ENCODE peak calls at places on chromosomes 16 and 17, in seven cellular contexts. One of them, this sample, is unnamed.

GRCh38 chr17:47117386-47117785 is 71.7 kb downstream of the CDC27 start:
- DNase-seq in activated T-helper 9 cell treated with anti-CD3 and anti-CD28 coated beads, Interleukin-2, amount 50 U/mL, for 16 hours: no peak
- DNase-seq in chondrocyte: no peak
- DNase-seq in stomach: no peak
- DNase-seq in bronchial epithelial cell: no peak
- DNase-seq in activated CD8-positive, alpha-beta T cell treated with anti-CD3 and anti-CD28 coated beads for 36 hours: no peak
- DNase-seq in germinal center: no peak
- DNase-seq in this sample: no peak

GRCh38 chr16:83109736-83110135 is 483.0 kb downstream of the CDH13 start:
- DNase-seq in activated T-helper 9 cell treated with anti-CD3 and anti-CD28 coated beads, Interleukin-2, amount 50 U/mL, for 16 hours: no peak
- DNase-seq in germinal center: no peak
- DNase-seq in chondrocyte: no peak
- DNase-seq in bronchial epithelial cell: no peak
- DNase-seq in activated CD8-positive, alpha-beta T cell treated with anti-CD3 and anti-CD28 coated beads for 36 hours: no peak
- DNase-seq in stomach: no peak
- DNase-seq in this sample: no peak

GRCh38 chr17:76585048-76585648 is 512 bp downstream of the ST6GALNAC2 start:
- DNase-seq in germinal center: no peak
- DNase-seq in activated T-helper 9 cell treated with anti-CD3 and anti-CD28 coated beads, Interleukin-2, amount 50 U/mL, for 16 hours: no peak
- DNase-seq in activated CD8-positive, alpha-beta T cell treated with anti-CD3 and anti-CD28 coated beads for 36 hours: no peak
- DNase-seq in stomach: peak
- DNase-seq in bronchial epithelial cell: no peak
- DNase-seq in chondrocyte: no peak
- DNase-seq in this sample: peak

GRCh38 chr17:57987582-57988300 is at the start of gene VEZF1:
- DNase-seq in germinal center: peak
- DNase-seq in chondrocyte: no peak
- DNase-seq in activated CD8-positive, alpha-beta T cell treated with anti-CD3 and anti-CD28 coated beads for 36 hours: peak
- DNase-seq in activated T-helper 9 cell treated with anti-CD3 and anti-CD28 coated beads, Interleukin-2, amount 50 U/mL, for 16 hours: peak
- DNase-seq in bronchial epithelial cell: no peak
- DNase-seq in stomach: peak
- DNase-seq in this sample: peak

GRCh38 chr17:30580916-30581315 is 103.7 kb downstream of the GOSR1 start:
- DNase-seq in activated T-helper 9 cell treated with anti-CD3 and anti-CD28 coated beads, Interleukin-2, amount 50 U/mL, for 16 hours: no peak
- DNase-seq in activated CD8-positive, alpha-beta T cell treated with anti-CD3 and anti-CD28 coated beads for 36 hours: no peak
- DNase-seq in chondrocyte: no peak
- DNase-seq in germinal center: no peak
- DNase-seq in bronchial epithelial cell: no peak
- DNase-seq in stomach: no peak
- DNase-seq in this sample: no peak

GRCh38 chr17:19440421-19440820 is 29.4 kb downstream of the RNF112 start:
- DNase-seq in germinal center: no peak
- DNase-seq in activated CD8-positive, alpha-beta T cell treated with anti-CD3 and anti-CD28 coated beads for 36 hours: peak
- DNase-seq in activated T-helper 9 cell treated with anti-CD3 and anti-CD28 coated beads, Interleukin-2, amount 50 U/mL, for 16 hours: no peak
- DNase-seq in chondrocyte: no peak
- DNase-seq in bronchial epithelial cell: no peak
- DNase-seq in stomach: no peak
- DNase-seq in this sample: no peak

GRCh38 chr16:27374231-27374793 is 27.7 kb upstream of the IL21R start:
- DNase-seq in chondrocyte: no peak
- DNase-seq in germinal center: peak
- DNase-seq in bronchial epithelial cell: no peak
- DNase-seq in activated T-helper 9 cell treated with anti-CD3 and anti-CD28 coated beads, Interleukin-2, amount 50 U/mL, for 16 hours: no peak
- DNase-seq in stomach: no peak
- DNase-seq in activated CD8-positive, alpha-beta T cell treated with anti-CD3 and anti-CD28 coated beads for 36 hours: peak
- DNase-seq in this sample: no peak

GRCh38 chr17:59719526-59719925 is 12.1 kb downstream of the VMP1 start:
- DNase-seq in chondrocyte: no peak
- DNase-seq in stomach: no peak
- DNase-seq in bronchial epithelial cell: no peak
- DNase-seq in germinal center: no peak
- DNase-seq in activated CD8-positive, alpha-beta T cell treated with anti-CD3 and anti-CD28 coated beads for 36 hours: no peak
- DNase-seq in activated T-helper 9 cell treated with anti-CD3 and anti-CD28 coated beads, Interleukin-2, amount 50 U/mL, for 16 hours: no peak
- DNase-seq in this sample: no peak

GRCh38 chr16:83779881-83780280 is 27.9 kb upstream of the HSBP1 start:
- DNase-seq in stomach: no peak
- DNase-seq in activated CD8-positive, alpha-beta T cell treated with anti-CD3 and anti-CD28 coated beads for 36 hours: no peak
- DNase-seq in germinal center: no peak
- DNase-seq in bronchial epithelial cell: no peak
- DNase-seq in activated T-helper 9 cell treated with anti-CD3 and anti-CD28 coated beads, Interleukin-2, amount 50 U/mL, for 16 hours: no peak
- DNase-seq in chondrocyte: no peak
- DNase-seq in this sample: no peak

GRCh38 chr17:144936-145670 is 7.7 kb downstream of the SCGB1C2 start:
- DNase-seq in activated CD8-positive, alpha-beta T cell treated with anti-CD3 and anti-CD28 coated beads for 36 hours: no peak
- DNase-seq in germinal center: no peak
- DNase-seq in chondrocyte: peak
- DNase-seq in bronchial epithelial cell: no peak
- DNase-seq in stomach: peak
- DNase-seq in activated T-helper 9 cell treated with anti-CD3 and anti-CD28 coated beads, Interleukin-2, amount 50 U/mL, for 16 hours: no peak
- DNase-seq in this sample: peak

GRCh38 chr17:38705803-38706624 is 941 bp downstream of the MLLT6 start:
- DNase-seq in activated T-helper 9 cell treated with anti-CD3 and anti-CD28 coated beads, Interleukin-2, amount 50 U/mL, for 16 hours: peak
- DNase-seq in bronchial epithelial cell: no peak
- DNase-seq in activated CD8-positive, alpha-beta T cell treated with anti-CD3 and anti-CD28 coated beads for 36 hours: peak
- DNase-seq in germinal center: peak
- DNase-seq in chondrocyte: no peak
- DNase-seq in stomach: peak
- DNase-seq in this sample: no peak

GRCh38 chr17:68578236-68578635 is 22.9 kb downstream of the FAM20A start:
- DNase-seq in activated CD8-positive, alpha-beta T cell treated with anti-CD3 and anti-CD28 coated beads for 36 hours: no peak
- DNase-seq in germinal center: no peak
- DNase-seq in stomach: no peak
- DNase-seq in bronchial epithelial cell: no peak
- DNase-seq in activated T-helper 9 cell treated with anti-CD3 and anti-CD28 coated beads, Interleukin-2, amount 50 U/mL, for 16 hours: no peak
- DNase-seq in chondrocyte: no peak
- DNase-seq in this sample: no peak

GRCh38 chr17:44221072-44221861 is 1.8 kb upstream of the UBTF start:
- DNase-seq in activated CD8-positive, alpha-beta T cell treated with anti-CD3 and anti-CD28 coated beads for 36 hours: peak
- DNase-seq in stomach: peak
- DNase-seq in activated T-helper 9 cell treated with anti-CD3 and anti-CD28 coated beads, Interleukin-2, amount 50 U/mL, for 16 hours: peak
- DNase-seq in chondrocyte: peak
- DNase-seq in bronchial epithelial cell: peak
- DNase-seq in germinal center: peak
- DNase-seq in this sample: peak

GRCh38 chr16:4679854-4680636 is 13.3 kb upstream of the NUDT16L1 start:
- DNase-seq in stomach: peak
- DNase-seq in chondrocyte: no peak
- DNase-seq in germinal center: no peak
- DNase-seq in activated CD8-positive, alpha-beta T cell treated with anti-CD3 and anti-CD28 coated beads for 36 hours: peak
- DNase-seq in activated T-helper 9 cell treated with anti-CD3 and anti-CD28 coated beads, Interleukin-2, amount 50 U/mL, for 16 hours: no peak
- DNase-seq in bronchial epithelial cell: peak
- DNase-seq in this sample: peak

GRCh38 chr17:78341559-78342437 is 18.1 kb downstream of the SOCS3 start:
- DNase-seq in stomach: peak
- DNase-seq in chondrocyte: no peak
- DNase-seq in activated CD8-positive, alpha-beta T cell treated with anti-CD3 and anti-CD28 coated beads for 36 hours: no peak
- DNase-seq in activated T-helper 9 cell treated with anti-CD3 and anti-CD28 coated beads, Interleukin-2, amount 50 U/mL, for 16 hours: no peak
- DNase-seq in germinal center: no peak
- DNase-seq in bronchial epithelial cell: peak
- DNase-seq in this sample: peak

GRCh38 chr17:9177212-9177611 is 155.9 kb downstream of the NTN1 start:
- DNase-seq in activated T-helper 9 cell treated with anti-CD3 and anti-CD28 coated beads, Interleukin-2, amount 50 U/mL, for 16 hours: no peak
- DNase-seq in bronchial epithelial cell: no peak
- DNase-seq in activated CD8-positive, alpha-beta T cell treated with anti-CD3 and anti-CD28 coated beads for 36 hours: no peak
- DNase-seq in chondrocyte: no peak
- DNase-seq in germinal center: no peak
- DNase-seq in stomach: no peak
- DNase-seq in this sample: peak

GRCh38 chr17:42843358-42843934 is 934 bp upstream of the AOC2 start:
- DNase-seq in chondrocyte: no peak
- DNase-seq in germinal center: peak
- DNase-seq in activated T-helper 9 cell treated with anti-CD3 and anti-CD28 coated beads, Interleukin-2, amount 50 U/mL, for 16 hours: no peak
- DNase-seq in activated CD8-positive, alpha-beta T cell treated with anti-CD3 and anti-CD28 coated beads for 36 hours: no peak
- DNase-seq in stomach: no peak
- DNase-seq in bronchial epithelial cell: peak
- DNase-seq in this sample: no peak

GRCh38 chr17:34254651-34255380 is at the start of gene CCL2:
- DNase-seq in bronchial epithelial cell: peak
- DNase-seq in activated T-helper 9 cell treated with anti-CD3 and anti-CD28 coated beads, Interleukin-2, amount 50 U/mL, for 16 hours: no peak
- DNase-seq in activated CD8-positive, alpha-beta T cell treated with anti-CD3 and anti-CD28 coated beads for 36 hours: no peak
- DNase-seq in stomach: peak
- DNase-seq in germinal center: no peak
- DNase-seq in chondrocyte: no peak
- DNase-seq in this sample: no peak

GRCh38 chr17:6393368-6393952 is 41.5 kb downstream of the AIPL1 start:
- DNase-seq in activated CD8-positive, alpha-beta T cell treated with anti-CD3 and anti-CD28 coated beads for 36 hours: no peak
- DNase-seq in chondrocyte: no peak
- DNase-seq in activated T-helper 9 cell treated with anti-CD3 and anti-CD28 coated beads, Interleukin-2, amount 50 U/mL, for 16 hours: no peak
- DNase-seq in germinal center: no peak
- DNase-seq in stomach: no peak
- DNase-seq in bronchial epithelial cell: no peak
- DNase-seq in this sample: no peak

GRCh38 chr17:33292184-33292980 is 713 bp downstream of the ASIC2 start:
- DNase-seq in activated T-helper 9 cell treated with anti-CD3 and anti-CD28 coated beads, Interleukin-2, amount 50 U/mL, for 16 hours: no peak
- DNase-seq in activated CD8-positive, alpha-beta T cell treated with anti-CD3 and anti-CD28 coated beads for 36 hours: no peak
- DNase-seq in germinal center: peak
- DNase-seq in stomach: no peak
- DNase-seq in bronchial epithelial cell: no peak
- DNase-seq in chondrocyte: peak
- DNase-seq in this sample: no peak

GRCh38 chr17:19867654-19868395 is at the start of gene ULK2:
- DNase-seq in bronchial epithelial cell: peak
- DNase-seq in activated CD8-positive, alpha-beta T cell treated with anti-CD3 and anti-CD28 coated beads for 36 hours: peak
- DNase-seq in activated T-helper 9 cell treated with anti-CD3 and anti-CD28 coated beads, Interleukin-2, amount 50 U/mL, for 16 hours: peak
- DNase-seq in germinal center: peak
- DNase-seq in stomach: peak
- DNase-seq in chondrocyte: no peak
- DNase-seq in this sample: peak

GRCh38 chr16:86533942-86534341 is 21.1 kb downstream of the MTHFSD start:
- DNase-seq in activated CD8-positive, alpha-beta T cell treated with anti-CD3 and anti-CD28 coated beads for 36 hours: no peak
- DNase-seq in germinal center: no peak
- DNase-seq in activated T-helper 9 cell treated with anti-CD3 and anti-CD28 coated beads, Interleukin-2, amount 50 U/mL, for 16 hours: no peak
- DNase-seq in chondrocyte: no peak
- DNase-seq in stomach: no peak
- DNase-seq in bronchial epithelial cell: no peak
- DNase-seq in this sample: no peak

GRCh38 chr17:64775701-64776570 is 113.8 kb upstream of the SMURF2 start:
- DNase-seq in activated T-helper 9 cell treated with anti-CD3 and anti-CD28 coated beads, Interleukin-2, amount 50 U/mL, for 16 hours: no peak
- DNase-seq in activated CD8-positive, alpha-beta T cell treated with anti-CD3 and anti-CD28 coated beads for 36 hours: no peak
- DNase-seq in chondrocyte: no peak
- DNase-seq in stomach: no peak
- DNase-seq in germinal center: no peak
- DNase-seq in bronchial epithelial cell: no peak
- DNase-seq in this sample: no peak

GRCh38 chr17:44872131-44872768 is 24.6 kb downstream of the HIGD1B start:
- DNase-seq in stomach: no peak
- DNase-seq in chondrocyte: no peak
- DNase-seq in bronchial epithelial cell: peak
- DNase-seq in activated CD8-positive, alpha-beta T cell treated with anti-CD3 and anti-CD28 coated beads for 36 hours: no peak
- DNase-seq in activated T-helper 9 cell treated with anti-CD3 and anti-CD28 coated beads, Interleukin-2, amount 50 U/mL, for 16 hours: no peak
- DNase-seq in germinal center: no peak
- DNase-seq in this sample: no peak

GRCh38 chr17:10295728-10296343 is 77.0 kb downstream of the MYH13 start:
- DNase-seq in activated CD8-positive, alpha-beta T cell treated with anti-CD3 and anti-CD28 coated beads for 36 hours: peak
- DNase-seq in stomach: no peak
- DNase-seq in germinal center: peak
- DNase-seq in activated T-helper 9 cell treated with anti-CD3 and anti-CD28 coated beads, Interleukin-2, amount 50 U/mL, for 16 hours: no peak
- DNase-seq in bronchial epithelial cell: peak
- DNase-seq in chondrocyte: no peak
- DNase-seq in this sample: no peak

GRCh38 chr16:50303041-50303604 is 36.8 kb downstream of the ADCY7 start:
- DNase-seq in bronchial epithelial cell: no peak
- DNase-seq in stomach: no peak
- DNase-seq in activated T-helper 9 cell treated with anti-CD3 and anti-CD28 coated beads, Interleukin-2, amount 50 U/mL, for 16 hours: no peak
- DNase-seq in chondrocyte: peak
- DNase-seq in germinal center: no peak
- DNase-seq in activated CD8-positive, alpha-beta T cell treated with anti-CD3 and anti-CD28 coated beads for 36 hours: no peak
- DNase-seq in this sample: no peak

GRCh38 chr17:19876524-19877161 is 8.9 kb upstream of the ULK2 start:
- DNase-seq in germinal center: no peak
- DNase-seq in stomach: no peak
- DNase-seq in activated T-helper 9 cell treated with anti-CD3 and anti-CD28 coated beads, Interleukin-2, amount 50 U/mL, for 16 hours: no peak
- DNase-seq in bronchial epithelial cell: no peak
- DNase-seq in chondrocyte: peak
- DNase-seq in activated CD8-positive, alpha-beta T cell treated with anti-CD3 and anti-CD28 coated beads for 36 hours: peak
- DNase-seq in this sample: peak

GRCh38 chr17:55383771-55384679 is 37.6 kb downstream of the MMD start:
- DNase-seq in germinal center: no peak
- DNase-seq in activated CD8-positive, alpha-beta T cell treated with anti-CD3 and anti-CD28 coated beads for 36 hours: no peak
- DNase-seq in chondrocyte: no peak
- DNase-seq in stomach: peak
- DNase-seq in bronchial epithelial cell: no peak
- DNase-seq in activated T-helper 9 cell treated with anti-CD3 and anti-CD28 coated beads, Interleukin-2, amount 50 U/mL, for 16 hours: no peak
- DNase-seq in this sample: no peak

GRCh38 chr17:31289790-31290189 is 7.2 kb downstream of the OMG start:
- DNase-seq in stomach: no peak
- DNase-seq in bronchial epithelial cell: no peak
- DNase-seq in activated T-helper 9 cell treated with anti-CD3 and anti-CD28 coated beads, Interleukin-2, amount 50 U/mL, for 16 hours: no peak
- DNase-seq in activated CD8-positive, alpha-beta T cell treated with anti-CD3 and anti-CD28 coated beads for 36 hours: no peak
- DNase-seq in chondrocyte: no peak
- DNase-seq in germinal center: no peak
- DNase-seq in this sample: no peak

GRCh38 chr16:27242868-27243590 is 25.5 kb downstream of the NSMCE1 start:
- DNase-seq in stomach: no peak
- DNase-seq in chondrocyte: peak
- DNase-seq in bronchial epithelial cell: no peak
- DNase-seq in activated CD8-positive, alpha-beta T cell treated with anti-CD3 and anti-CD28 coated beads for 36 hours: peak
- DNase-seq in activated T-helper 9 cell treated with anti-CD3 and anti-CD28 coated beads, Interleukin-2, amount 50 U/mL, for 16 hours: no peak
- DNase-seq in germinal center: no peak
- DNase-seq in this sample: no peak

GRCh38 chr17:38898812-38899348 is 26.5 kb upstream of the LASP1NB start:
- DNase-seq in bronchial epithelial cell: no peak
- DNase-seq in activated CD8-positive, alpha-beta T cell treated with anti-CD3 and anti-CD28 coated beads for 36 hours: peak
- DNase-seq in activated T-helper 9 cell treated with anti-CD3 and anti-CD28 coated beads, Interleukin-2, amount 50 U/mL, for 16 hours: peak
- DNase-seq in chondrocyte: peak
- DNase-seq in germinal center: peak
- DNase-seq in stomach: peak
- DNase-seq in this sample: no peak

GRCh38 chr16:81003610-81004460 is 2.9 kb downstream of the CMC2 start:
- DNase-seq in bronchial epithelial cell: peak
- DNase-seq in germinal center: no peak
- DNase-seq in stomach: no peak
- DNase-seq in chondrocyte: no peak
- DNase-seq in activated CD8-positive, alpha-beta T cell treated with anti-CD3 and anti-CD28 coated beads for 36 hours: peak
- DNase-seq in activated T-helper 9 cell treated with anti-CD3 and anti-CD28 coated beads, Interleukin-2, amount 50 U/mL, for 16 hours: no peak
- DNase-seq in this sample: no peak

GRCh38 chr17:45143767-45144198 is 4.5 kb upstream of the HEXIM1 start:
- DNase-seq in chondrocyte: peak
- DNase-seq in stomach: peak
- DNase-seq in activated CD8-positive, alpha-beta T cell treated with anti-CD3 and anti-CD28 coated beads for 36 hours: peak
- DNase-seq in activated T-helper 9 cell treated with anti-CD3 and anti-CD28 coated beads, Interleukin-2, amount 50 U/mL, for 16 hours: no peak
- DNase-seq in germinal center: peak
- DNase-seq in bronchial epithelial cell: no peak
- DNase-seq in this sample: peak

GRCh38 chr16:86195863-86196630 is 297.1 kb downstream of the IRF8 start:
- DNase-seq in stomach: no peak
- DNase-seq in bronchial epithelial cell: no peak
- DNase-seq in germinal center: no peak
- DNase-seq in activated T-helper 9 cell treated with anti-CD3 and anti-CD28 coated beads, Interleukin-2, amount 50 U/mL, for 16 hours: no peak
- DNase-seq in activated CD8-positive, alpha-beta T cell treated with anti-CD3 and anti-CD28 coated beads for 36 hours: no peak
- DNase-seq in chondrocyte: no peak
- DNase-seq in this sample: no peak

GRCh38 chr17:69858460-69858859 is 216.6 kb upstream of the KCNJ16 start:
- DNase-seq in chondrocyte: no peak
- DNase-seq in activated CD8-positive, alpha-beta T cell treated with anti-CD3 and anti-CD28 coated beads for 36 hours: no peak
- DNase-seq in bronchial epithelial cell: no peak
- DNase-seq in stomach: no peak
- DNase-seq in germinal center: no peak
- DNase-seq in activated T-helper 9 cell treated with anti-CD3 and anti-CD28 coated beads, Interleukin-2, amount 50 U/mL, for 16 hours: no peak
- DNase-seq in this sample: no peak

GRCh38 chr17:35700157-35700556 is 31.3 kb upstream of the RASL10B start:
- DNase-seq in chondrocyte: no peak
- DNase-seq in activated T-helper 9 cell treated with anti-CD3 and anti-CD28 coated beads, Interleukin-2, amount 50 U/mL, for 16 hours: no peak
- DNase-seq in activated CD8-positive, alpha-beta T cell treated with anti-CD3 and anti-CD28 coated beads for 36 hours: no peak
- DNase-seq in stomach: no peak
- DNase-seq in bronchial epithelial cell: no peak
- DNase-seq in germinal center: no peak
- DNase-seq in this sample: no peak

GRCh38 chr17:8397636-8398035 is at the start of gene RNF222:
- DNase-seq in chondrocyte: no peak
- DNase-seq in bronchial epithelial cell: no peak
- DNase-seq in activated CD8-positive, alpha-beta T cell treated with anti-CD3 and anti-CD28 coated beads for 36 hours: no peak
- DNase-seq in activated T-helper 9 cell treated with anti-CD3 and anti-CD28 coated beads, Interleukin-2, amount 50 U/mL, for 16 hours: no peak
- DNase-seq in stomach: no peak
- DNase-seq in germinal center: no peak
- DNase-seq in this sample: no peak

GRCh38 chr17:77496401-77496801 is 355.6 kb downstream of the SEC14L1 start:
- DNase-seq in bronchial epithelial cell: no peak
- DNase-seq in activated CD8-positive, alpha-beta T cell treated with anti-CD3 and anti-CD28 coated beads for 36 hours: peak
- DNase-seq in activated T-helper 9 cell treated with anti-CD3 and anti-CD28 coated beads, Interleukin-2, amount 50 U/mL, for 16 hours: no peak
- DNase-seq in chondrocyte: no peak
- DNase-seq in stomach: no peak
- DNase-seq in germinal center: no peak
- DNase-seq in this sample: peak